ENCODE peak calls at places on chromosomes 4 and X, in five cellular contexts. One of them, this sample, is unnamed.

GRCh38 chr4:127203561-127204260 is 429.0 kb upstream of the INTU start:
- DNase-seq in right lobe of liver: no peak
- DNase-seq in ovary: no peak
- DNase-seq in uterus: no peak
- DNase-seq in breast epithelium: no peak
- DNase-seq in this sample: no peak

GRCh38 chr4:41285202-41285876 is 28.6 kb downstream of the UCHL1 start:
- DNase-seq in right lobe of liver: no peak
- DNase-seq in ovary: no peak
- DNase-seq in uterus: no peak
- DNase-seq in breast epithelium: no peak
- DNase-seq in this sample: no peak

GRCh38 chr4:38730830-38731646 is 51.8 kb downstream of the TLR10 start:
- DNase-seq in right lobe of liver: peak; percentile 84
- DNase-seq in ovary: peak; percentile 62
- DNase-seq in uterus: peak; percentile 78
- DNase-seq in breast epithelium: peak; percentile 30
- DNase-seq in this sample: peak; percentile 92

GRCh38 chrX:14864626-14865025 is 8.2 kb downstream of the FANCB start:
- DNase-seq in right lobe of liver: no peak
- DNase-seq in ovary: no peak
- DNase-seq in uterus: no peak
- DNase-seq in breast epithelium: no peak
- DNase-seq in this sample: no peak

GRCh38 chr4:174753031-174753430 is 76.0 kb downstream of the GLRA3 start:
- DNase-seq in right lobe of liver: no peak
- DNase-seq in ovary: no peak
- DNase-seq in uterus: no peak
- DNase-seq in breast epithelium: no peak
- DNase-seq in this sample: no peak

GRCh38 chr4:65968873-65969272 is 298.6 kb upstream of the EPHA5 start:
- DNase-seq in right lobe of liver: no peak
- DNase-seq in ovary: no peak
- DNase-seq in uterus: no peak
- DNase-seq in breast epithelium: no peak
- DNase-seq in this sample: no peak

GRCh38 chr4:24208691-24209090 is 318.8 kb upstream of the PPARGC1A start:
- DNase-seq in right lobe of liver: no peak
- DNase-seq in ovary: no peak
- DNase-seq in uterus: no peak
- DNase-seq in breast epithelium: no peak
- DNase-seq in this sample: no peak

GRCh38 chrX:6226053-6226645 is 2.5 kb downstream of the NLGN4X start:
- DNase-seq in right lobe of liver: peak; percentile 52
- DNase-seq in ovary: peak; percentile 28
- DNase-seq in uterus: no peak
- DNase-seq in breast epithelium: no peak
- DNase-seq in this sample: no peak

GRCh38 chrX:68503830-68504229 is 5.0 kb downstream of the YIPF6 start:
- DNase-seq in right lobe of liver: no peak
- DNase-seq in ovary: no peak
- DNase-seq in uterus: no peak
- DNase-seq in breast epithelium: no peak
- DNase-seq in this sample: no peak

GRCh38 chr4:17030543-17030942 is 132.1 kb upstream of the LDB2 start:
- DNase-seq in right lobe of liver: no peak
- DNase-seq in ovary: no peak
- DNase-seq in uterus: peak; percentile 35
- DNase-seq in breast epithelium: no peak
- DNase-seq in this sample: no peak

GRCh38 chrX:70033348-70033747 is 16.4 kb downstream of the AWAT2 start:
- DNase-seq in right lobe of liver: no peak
- DNase-seq in ovary: no peak
- DNase-seq in uterus: no peak
- DNase-seq in breast epithelium: no peak
- DNase-seq in this sample: no peak

GRCh38 chr4:166896254-166896653 is 338.0 kb downstream of the SPOCK3 start:
- DNase-seq in right lobe of liver: no peak
- DNase-seq in ovary: no peak
- DNase-seq in uterus: no peak
- DNase-seq in breast epithelium: no peak
- DNase-seq in this sample: no peak

GRCh38 chr4:92235741-92236140 is 68.0 kb upstream of the GRID2 start:
- DNase-seq in right lobe of liver: no peak
- DNase-seq in ovary: no peak
- DNase-seq in uterus: no peak
- DNase-seq in breast epithelium: no peak
- DNase-seq in this sample: no peak

GRCh38 chr4:36476135-36476534 is 194.7 kb downstream of the DTHD1 start:
- DNase-seq in right lobe of liver: no peak
- DNase-seq in ovary: no peak
- DNase-seq in uterus: no peak
- DNase-seq in breast epithelium: no peak
- DNase-seq in this sample: no peak

GRCh38 chr4:87097075-87097474 is 123.3 kb downstream of the KLHL8 start:
- DNase-seq in right lobe of liver: no peak
- DNase-seq in ovary: no peak
- DNase-seq in uterus: no peak
- DNase-seq in breast epithelium: no peak
- DNase-seq in this sample: no peak

GRCh38 chrX:20350598-20350997 is 83.9 kb upstream of the RPS6KA3 start:
- DNase-seq in right lobe of liver: no peak
- DNase-seq in ovary: no peak
- DNase-seq in uterus: no peak
- DNase-seq in breast epithelium: no peak
- DNase-seq in this sample: no peak

GRCh38 chrX:3713225-3713936 is at the start of gene PRKX:
- DNase-seq in right lobe of liver: peak; percentile 63
- DNase-seq in ovary: peak; percentile 59
- DNase-seq in uterus: peak; percentile 53
- DNase-seq in breast epithelium: no peak
- DNase-seq in this sample: no peak

GRCh38 chr4:156948738-156949137 is 22.9 kb downstream of the PDGFC start:
- DNase-seq in right lobe of liver: no peak
- DNase-seq in ovary: no peak
- DNase-seq in uterus: no peak
- DNase-seq in breast epithelium: no peak
- DNase-seq in this sample: no peak

GRCh38 chrX:16666541-16666940 is 16.6 kb downstream of the S100G start:
- DNase-seq in right lobe of liver: no peak
- DNase-seq in ovary: no peak
- DNase-seq in uterus: no peak
- DNase-seq in breast epithelium: no peak
- DNase-seq in this sample: no peak

GRCh38 chr4:7622371-7622770 is 187.6 kb upstream of the PSAPL1 start:
- DNase-seq in right lobe of liver: no peak
- DNase-seq in ovary: no peak
- DNase-seq in uterus: no peak
- DNase-seq in breast epithelium: no peak
- DNase-seq in this sample: no peak

GRCh38 chr4:38411092-38411491 is 252.9 kb upstream of the KLF3 start:
- DNase-seq in right lobe of liver: no peak
- DNase-seq in ovary: no peak
- DNase-seq in uterus: no peak
- DNase-seq in breast epithelium: no peak
- DNase-seq in this sample: no peak

GRCh38 chrX:15493118-15494082 is at the start of gene PIR:
- DNase-seq in right lobe of liver: peak; percentile 95
- DNase-seq in ovary: peak; percentile 80
- DNase-seq in uterus: peak; percentile 82
- DNase-seq in breast epithelium: peak; percentile 71
- DNase-seq in this sample: peak; percentile 64

GRCh38 chr4:61200991-61201526 is 933 bp downstream of the ADGRL3 start:
- DNase-seq in right lobe of liver: no peak
- DNase-seq in ovary: no peak
- DNase-seq in uterus: no peak
- DNase-seq in breast epithelium: no peak
- DNase-seq in this sample: no peak

GRCh38 chr4:168480991-168481588 is 798 bp upstream of the DDX60L start:
- DNase-seq in right lobe of liver: no peak
- DNase-seq in ovary: peak; percentile 14
- DNase-seq in uterus: no peak
- DNase-seq in breast epithelium: no peak
- DNase-seq in this sample: peak; percentile 32

GRCh38 chr4:80608285-80608980 is 272.9 kb downstream of the CFAP299 start:
- DNase-seq in right lobe of liver: no peak
- DNase-seq in ovary: no peak
- DNase-seq in uterus: no peak
- DNase-seq in breast epithelium: no peak
- DNase-seq in this sample: no peak

GRCh38 chrX:116824785-116825184 is 362.0 kb upstream of the CT83 start:
- DNase-seq in right lobe of liver: no peak
- DNase-seq in ovary: no peak
- DNase-seq in uterus: no peak
- DNase-seq in breast epithelium: no peak
- DNase-seq in this sample: no peak

GRCh38 chr4:189096717-189097116 is 844.0 kb upstream of the FRG1 start:
- DNase-seq in right lobe of liver: no peak
- DNase-seq in ovary: no peak
- DNase-seq in uterus: no peak
- DNase-seq in breast epithelium: no peak
- DNase-seq in this sample: no peak

GRCh38 chrX:131675596-131676194 is 131.8 kb downstream of the OR13H1 start:
- DNase-seq in right lobe of liver: no peak
- DNase-seq in ovary: no peak
- DNase-seq in uterus: no peak
- DNase-seq in breast epithelium: no peak
- DNase-seq in this sample: no peak

GRCh38 chr4:84631573-84631972 is 48.6 kb downstream of the CDS1 start:
- DNase-seq in right lobe of liver: no peak
- DNase-seq in ovary: no peak
- DNase-seq in uterus: no peak
- DNase-seq in breast epithelium: no peak
- DNase-seq in this sample: no peak

DNA sequence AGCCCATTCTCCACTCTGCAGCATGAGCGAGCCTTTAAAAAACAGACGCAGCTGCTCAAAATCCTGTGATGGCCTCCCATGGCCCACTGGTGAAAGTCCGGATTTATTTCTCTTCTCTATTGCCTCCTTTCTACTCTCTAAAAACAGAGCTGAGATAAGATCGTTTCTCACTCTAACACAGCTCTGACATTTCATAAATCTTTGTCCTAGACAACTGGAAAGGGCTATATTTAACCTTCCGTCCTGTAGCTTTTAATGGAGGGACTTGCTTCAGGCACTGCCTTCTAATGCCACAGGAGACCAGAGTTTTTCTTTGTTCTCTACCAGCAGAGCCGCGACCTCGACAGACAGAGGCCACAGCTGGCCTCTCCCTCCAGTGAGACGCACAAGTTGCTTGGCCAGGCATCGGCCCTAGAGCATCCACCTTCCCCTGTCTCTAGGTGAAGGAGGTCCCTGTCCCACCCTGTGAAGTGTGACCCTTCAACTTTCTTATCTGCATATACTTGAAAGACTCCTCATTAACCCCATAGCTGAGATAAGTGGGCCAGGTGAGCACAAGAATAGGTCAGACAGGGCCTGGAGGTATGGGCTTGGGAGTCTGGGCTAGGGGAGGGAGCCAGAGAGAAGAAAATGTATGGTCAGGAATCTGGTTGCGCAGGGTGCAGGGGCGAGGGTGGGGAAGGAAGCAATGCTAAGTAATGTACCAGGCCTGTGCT is 50.0 kb downstream of the RTL5 start:
- DNase-seq in right lobe of liver: no peak
- DNase-seq in ovary: no peak
- DNase-seq in uterus: no peak
- DNase-seq in breast epithelium: no peak
- DNase-seq in this sample: no peak
- H3K4me3 ChIP-seq in right lobe of liver: no peak overlapping the region
- H3K4me3 ChIP-seq in ovary: no peak overlapping the region
- H3K4me3 ChIP-seq in uterus: no peak overlapping the region
- H3K4me3 ChIP-seq in breast epithelium: no peak overlapping the region
- H3K4me3 ChIP-seq in this sample: no peak overlapping the region

GRCh38 chr4:94714761-94715160 is 43.0 kb upstream of the BMPR1B start:
- DNase-seq in right lobe of liver: no peak
- DNase-seq in ovary: no peak
- DNase-seq in uterus: no peak
- DNase-seq in breast epithelium: no peak
- DNase-seq in this sample: no peak
- H3K27ac ChIP-seq in right lobe of liver: no peak overlapping the region
- H3K27ac ChIP-seq in ovary: no peak overlapping the region
- H3K27ac ChIP-seq in uterus: peak overlapping the region; percentile 78
- H3K27ac ChIP-seq in breast epithelium: no peak overlapping the region
- H3K27ac ChIP-seq in this sample: no peak overlapping the region

GRCh38 chr4:185508162-185508561 is 27.1 kb downstream of the PDLIM3 start:
- DNase-seq in right lobe of liver: no peak
- DNase-seq in ovary: no peak
- DNase-seq in uterus: no peak
- DNase-seq in breast epithelium: no peak
- DNase-seq in this sample: no peak

GRCh38 chr4:185500576-185500975 is 29.0 kb upstream of the CCDC110 start:
- DNase-seq in right lobe of liver: no peak
- DNase-seq in ovary: no peak
- DNase-seq in uterus: no peak
- DNase-seq in breast epithelium: no peak
- DNase-seq in this sample: no peak

GRCh38 chr4:185506422-185506821 is 28.9 kb downstream of the PDLIM3 start:
- DNase-seq in right lobe of liver: no peak
- DNase-seq in ovary: no peak
- DNase-seq in uterus: no peak
- DNase-seq in breast epithelium: no peak
- DNase-seq in this sample: no peak

GRCh38 chr4:185500035-185500434 is 28.5 kb upstream of the CCDC110 start:
- DNase-seq in right lobe of liver: no peak
- DNase-seq in ovary: no peak
- DNase-seq in uterus: no peak
- DNase-seq in breast epithelium: no peak
- DNase-seq in this sample: no peak

GRCh38 chr4:185504098-185505047 is 30.9 kb downstream of the PDLIM3 start:
- DNase-seq in right lobe of liver: peak; percentile 88
- DNase-seq in ovary: peak; percentile 75
- DNase-seq in uterus: peak; percentile 52
- DNase-seq in breast epithelium: no peak
- DNase-seq in this sample: no peak
- TF ChIP-seq POLR2A in right lobe of liver: peak; percentile 37
- TF ChIP-seq POLR2A in ovary: no peak
- TF ChIP-seq POLR2A in uterus: no peak
- TF ChIP-seq POLR2A in breast epithelium: no peak
- TF ChIP-seq POLR2A in this sample: no peak

GRCh38 chr4:113587640-113588275 is 173.8 kb downstream of the CAMK2D start:
- DNase-seq in right lobe of liver: no peak
- DNase-seq in ovary: no peak
- DNase-seq in uterus: no peak
- DNase-seq in breast epithelium: no peak
- DNase-seq in this sample: no peak

GRCh38 chr4:113586072-113586471 is 175.5 kb downstream of the CAMK2D start:
- DNase-seq in right lobe of liver: no peak
- DNase-seq in ovary: no peak
- DNase-seq in uterus: no peak
- DNase-seq in breast epithelium: no peak
- DNase-seq in this sample: no peak

GRCh38 chr4:113587156-113587555 is 174.4 kb downstream of the CAMK2D start:
- DNase-seq in right lobe of liver: no peak
- DNase-seq in ovary: no peak
- DNase-seq in uterus: no peak
- DNase-seq in breast epithelium: no peak
- DNase-seq in this sample: no peak

GRCh38 chr4:113582737-113583136 is 178.8 kb downstream of the CAMK2D start:
- DNase-seq in right lobe of liver: no peak
- DNase-seq in ovary: no peak
- DNase-seq in uterus: no peak
- DNase-seq in breast epithelium: no peak
- DNase-seq in this sample: no peak

GRCh38 chr4:113584407-113585150 is 177.0 kb downstream of the CAMK2D start:
- DNase-seq in right lobe of liver: no peak
- DNase-seq in ovary: no peak
- DNase-seq in uterus: no peak
- DNase-seq in breast epithelium: no peak
- DNase-seq in this sample: no peak
- H3K4me3 ChIP-seq in right lobe of liver: no peak overlapping the region
- H3K4me3 ChIP-seq in ovary: no peak overlapping the region
- H3K4me3 ChIP-seq in uterus: no peak overlapping the region
- H3K4me3 ChIP-seq in breast epithelium: no peak overlapping the region
- H3K4me3 ChIP-seq in this sample: no peak overlapping the region